ENCODE peak calls at places on chromosomes 4 and X, in six cellular contexts. I is AG08396; G is activated T-cell treated with anti-CD3 and anti-CD28 coated beads, Interleukin-2, amount 50 U/mL, for 72 hours; H is stimulated activated CD4-positive, alpha-beta T cell treated with anti-CD3 and anti-CD28 coated beads, Interleukin-4, amount 100 ng/mL, for 24 hours; V is NCI-H1930; A is Calu3. B is an unnamed sample.

GRCh38 chr4:15765306-15765705 is 12.8 kb upstream of the CD38 start:
- DNase-seq in I (no peak), G (no peak), H (no peak), V (no peak), A (no peak), B (no peak)

GRCh38 chrX:136768469-136769084 is 12.2 kb downstream of the ARHGEF6 start:
- DNase-seq in I (peak), G (peak), H (peak), V (no peak), A (no peak), B (peak)

GRCh38 chrX:151970661-151971060 is 3.8 kb downstream of the GABRE start:
- DNase-seq in I (peak), G (no peak), H (no peak), V (no peak), A (peak), B (no peak)

GRCh38 chrX:3712080-3712869 is 1.2 kb downstream of the PRKX start:
- DNase-seq in I (peak), G (no peak), H (no peak), V (no peak), A (peak), B (no peak)

GRCh38 chr4:179804440-179804839 is 2362.2 kb upstream of the AGA start:
- DNase-seq in I (no peak), G (no peak), H (no peak), V (no peak), A (peak), B (no peak)

GRCh38 chr4:25032126-25032525 is 1.4 kb upstream of the LGI2 start:
- DNase-seq in I (peak), G (no peak), H (no peak), V (no peak), A (no peak), B (no peak)

GRCh38 chr4:80154547-80154933 is 42.8 kb upstream of the PRDM8 start:
- DNase-seq in I (no peak), G (no peak), H (no peak), V (peak), A (no peak), B (no peak)

GRCh38 chrX:12949927-12950656 is 24.8 kb upstream of the TMSB4X start:
- DNase-seq in I (peak), G (peak), H (peak), V (no peak), A (peak), B (peak)

GRCh38 chrX:980572-981235 is 231.7 kb downstream of the CRLF2 start:
- DNase-seq in I (no peak), G (no peak), H (no peak), V (no peak), A (no peak), B (no peak)